ENCODE peak calls at places on chromosomes 16 and 17, in ten cellular contexts. Q is CD8-positive, alpha-beta memory T cell; L is neural progenitor cell; D is PC-9; N is cardiac muscle cell; Y is adrenal gland; B is CD4-positive, CD25-positive, alpha-beta regulatory T cell; I is heart right ventricle; S is aorta; X is testis. A is an unnamed sample.

GRCh38 chr17:14320734-14321475 is 20.0 kb downstream of the HS3ST3B1 start:
- DNase-seq in X (no peak), Q (no peak), Y (no peak), L (peak; percentile 17), I (no peak), N (no peak), S (no peak), D (no peak), B (no peak), A (no peak)

GRCh38 chr17:7558544-7559306 is at the start of gene TNFSF13:
- DNase-seq in I (peak; percentile 68), N (no peak), L (no peak), X (peak; percentile 40), D (peak; percentile 48), B (no peak), Y (peak; percentile 68), S (peak; percentile 80), Q (peak; percentile 42), A (peak; percentile 87)

GRCh38 chr17:82424001-82424862 is 5.8 kb upstream of the OGFOD3 start:
- DNase-seq in S (no peak), B (peak; percentile 30), Q (peak; percentile 64), I (no peak), N (peak; percentile 31), X (peak; percentile 88), Y (no peak), L (peak; percentile 74), D (peak; percentile 31), A (peak; percentile 79)

GRCh38 chr17:82683534-82683933 is 15.0 kb downstream of the RAB40B start:
- DNase-seq in Y (no peak), S (no peak), I (no peak), D (no peak), N (no peak), X (no peak), L (no peak), Q (no peak), B (no peak), A (no peak)

GRCh38 chr17:46837521-46837920 is 13.9 kb upstream of the WNT9B start:
- DNase-seq in B (no peak), D (no peak), Y (no peak), L (no peak), S (no peak), Q (no peak), X (no peak), I (no peak), N (no peak), A (no peak)

GRCh38 chr16:67245189-67245585 is 2.1 kb downstream of the FHOD1 start:
- DNase-seq in S (peak; percentile 57), I (no peak), Y (no peak), X (no peak), B (no peak), L (no peak), N (no peak), D (no peak), Q (peak; percentile 44), A (no peak)

GRCh38 chr16:19379838-19380237 is 37.8 kb upstream of the TMC5 start:
- DNase-seq in X (no peak), Y (no peak), I (no peak), S (no peak), L (no peak), D (no peak), Q (no peak), B (no peak), N (no peak), A (no peak)

GRCh38 chr17:77944390-77945222 is 13.9 kb upstream of the TNRC6C start:
- DNase-seq in I (no peak), D (no peak), X (no peak), S (no peak), L (no peak), Y (no peak), B (no peak), Q (no peak), N (no peak), A (peak; percentile 71)

GRCh38 chr17:68356520-68356919 is 65.2 kb downstream of the ARSG start:
- DNase-seq in Q (peak; percentile 83), D (no peak), L (no peak), I (no peak), Y (no peak), N (no peak), X (no peak), B (peak; percentile 26), S (no peak), A (no peak)

GRCh38 chr16:72858611-72859493 is 189.1 kb downstream of the ZFHX3 start:
- DNase-seq in S (peak; percentile 82), N (no peak), X (no peak), Q (no peak), B (no peak), Y (no peak), D (no peak), I (no peak), L (no peak), A (peak; percentile 73)
- H3K27ac ChIP-seq in S (peak overlapping the region; percentile 88), N (peak overlapping the region; percentile 75), X (no peak overlapping the region), Q (no peak overlapping the region), B (no peak overlapping the region), Y (peak overlapping the region; percentile 73), D (no peak overlapping the region), I (peak overlapping the region; percentile 53), L (no peak overlapping the region), A (peak overlapping the region; percentile 61)

GRCh38 chr17:17043668-17044226 is 1.5 kb downstream of the MPRIP start:
- DNase-seq in X (no peak), D (no peak), S (peak; percentile 80), B (no peak), Y (peak; percentile 20), Q (no peak), L (peak; percentile 55), N (peak; percentile 47), I (no peak), A (no peak)

GRCh38 chr17:17042851-17043667 is 802 bp downstream of the MPRIP start:
- DNase-seq in Y (peak; percentile 47), I (no peak), X (no peak), B (no peak), D (no peak), N (peak; percentile 28), S (peak; percentile 83), L (peak; percentile 45), Q (peak; percentile 57), A (peak; percentile 62)

GRCh38 chr17:17048106-17048505 is 5.8 kb downstream of the MPRIP start:
- DNase-seq in X (no peak), L (no peak), Q (no peak), I (no peak), N (no peak), D (no peak), S (peak; percentile 57), B (no peak), Y (no peak), A (no peak)

GRCh38 chr17:17042381-17042736 is at the start of gene MPRIP:
- DNase-seq in D (no peak), Y (no peak), B (no peak), N (no peak), S (no peak), I (no peak), Q (no peak), L (no peak), X (no peak), A (no peak)

DNA sequence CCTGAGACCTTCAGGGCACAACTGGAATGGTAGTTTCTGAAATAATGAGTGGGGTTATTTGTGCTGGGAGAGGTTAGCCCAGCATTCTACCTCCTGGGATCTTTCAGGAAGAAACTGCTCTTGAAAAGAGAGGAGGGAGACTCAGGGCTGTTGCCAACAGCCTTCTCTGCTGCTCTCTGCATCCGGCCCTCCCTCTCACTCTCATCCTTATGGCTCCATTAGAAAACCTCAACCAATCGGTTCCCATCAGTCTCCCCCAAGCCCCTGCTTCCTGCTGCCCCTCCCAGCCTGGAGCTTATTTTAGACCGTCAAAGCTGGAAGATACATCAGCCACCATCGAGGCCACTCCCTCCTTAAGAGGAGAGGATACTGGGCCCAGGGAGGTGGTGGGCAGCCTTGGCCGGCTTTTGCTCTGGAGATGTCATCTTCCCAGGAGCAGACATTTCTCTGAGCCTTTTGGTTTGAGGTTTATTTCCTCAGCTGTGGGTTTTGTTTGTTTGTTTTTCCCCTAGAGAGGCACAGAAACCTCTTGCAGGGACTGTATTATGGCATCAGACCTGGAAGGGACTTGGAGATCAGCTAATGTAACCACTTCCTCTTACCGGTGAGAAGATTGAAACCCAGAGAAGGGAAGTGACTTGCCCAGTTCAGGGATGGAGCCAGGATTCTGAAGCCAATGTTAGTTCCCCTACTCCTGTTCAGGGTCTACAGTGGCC is 2.7 kb downstream of the MPRIP start:
- DNase-seq in Y (peak; percentile 49), Q (no peak), S (peak; percentile 67), X (peak; percentile 70), I (no peak), L (no peak), D (no peak), B (no peak), N (peak; percentile 82), A (peak; percentile 46)
- H3K4me3 ChIP-seq in Y (no peak overlapping the region), Q (peak overlapping the region; percentile 45), S (peak overlapping the region; percentile 83), X (no peak overlapping the region), I (peak overlapping the region; percentile 90), L (peak overlapping the region; percentile 98), D (peak overlapping the region; percentile 92), B (peak overlapping the region; percentile 90), N (peak overlapping the region; percentile 95), A (peak overlapping the region; percentile 81)

GRCh38 chr17:59786536-59787319 is 79.3 kb downstream of the VMP1 start:
- DNase-seq in L (peak; percentile 15), X (peak; percentile 30), Y (peak; percentile 48), B (peak; percentile 78), S (no peak), N (peak; percentile 72), I (no peak), Q (peak; percentile 83), D (peak; percentile 76), A (no peak)
- H3K4me1 ChIP-seq in L (peaks cover 21% of the 10 kb centered on the region), X (peaks cover 6% of the 10 kb centered on the region), Y (peaks cover 41% of the 10 kb centered on the region), B (peaks cover 71% of the 10 kb centered on the region), S (peaks cover 2% of the 10 kb centered on the region), N (peaks cover 57% of the 10 kb centered on the region), I (peaks cover 44% of the 10 kb centered on the region), Q (peaks cover 49% of the 10 kb centered on the region), D (peaks cover 76% of the 10 kb centered on the region), A (peaks cover 2% of the 10 kb centered on the region)

GRCh38 chr17:65081439-65081838 is 24.9 kb upstream of the GNA13 start:
- DNase-seq in D (no peak), Q (no peak), I (no peak), B (no peak), S (no peak), Y (no peak), N (no peak), X (no peak), L (no peak), A (no peak)

GRCh38 chr17:65085397-65085796 is 28.9 kb upstream of the GNA13 start:
- DNase-seq in L (no peak), S (peak; percentile 26), Q (no peak), N (no peak), Y (no peak), I (no peak), D (no peak), X (peak; percentile 73), B (no peak), A (no peak)

GRCh38 chr17:65088621-65089385 is 32.3 kb upstream of the GNA13 start:
- DNase-seq in X (no peak), L (no peak), B (no peak), I (no peak), Y (no peak), N (no peak), S (no peak), D (no peak), Q (no peak), A (no peak)

GRCh38 chr17:65092262-65092661 is 35.7 kb upstream of the GNA13 start:
- DNase-seq in B (no peak), D (no peak), I (no peak), N (no peak), S (no peak), X (no peak), L (no peak), Y (no peak), Q (no peak), A (no peak)

DNA sequence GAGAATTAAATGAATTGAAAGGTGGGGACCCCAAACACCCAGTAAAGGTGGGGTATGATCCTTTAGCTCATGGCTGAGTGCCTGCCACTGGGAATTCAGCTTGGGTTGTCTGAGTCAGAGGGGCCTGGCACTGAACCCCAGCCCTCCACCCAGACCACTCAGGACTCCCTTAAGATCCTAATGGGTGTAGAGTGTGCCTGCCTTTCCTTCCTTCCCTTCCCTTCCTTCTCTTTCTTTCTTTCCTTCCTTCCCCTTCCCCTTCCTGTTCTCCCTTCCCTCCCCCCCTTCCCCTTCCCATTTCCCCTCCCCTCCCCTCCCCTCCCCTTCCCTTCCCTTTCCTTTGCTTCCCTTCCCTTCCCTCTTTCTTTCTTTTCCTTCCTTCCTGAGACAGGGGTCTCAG is 29.9 kb upstream of the GNA13 start:
- DNase-seq in B (no peak), S (no peak), D (no peak), X (no peak), Y (no peak), I (no peak), L (no peak), N (no peak), Q (no peak), A (no peak)
- H3K27ac ChIP-seq in B (no peak overlapping the region), S (no peak overlapping the region), D (no peak overlapping the region), X (no peak overlapping the region), Y (no peak overlapping the region), I (no peak overlapping the region), L (no peak overlapping the region), N (no peak overlapping the region), Q (no peak overlapping the region), A (no peak overlapping the region)